ENCODE peak calls at places on chromosome X, in five cellular contexts. One of them, this sample, is unnamed.

GRCh38 chrX:132401935-132402334 is 86.9 kb downstream of the MBNL3 start:
- DNase-seq in NCI-H2171 treated with DMSO at 0.1 percent for 48 hours: no peak
- DNase-seq in NAMALWA: no peak
- DNase-seq in heart right ventricle: no peak
- DNase-seq in brain microvascular endothelial cell: no peak
- DNase-seq in this sample: no peak

GRCh38 chrX:482702-483203 is 96.0 kb upstream of the PPP2R3B start:
- DNase-seq in NCI-H2171 treated with DMSO at 0.1 percent for 48 hours: no peak
- DNase-seq in NAMALWA: no peak
- DNase-seq in heart right ventricle: no peak
- DNase-seq in brain microvascular endothelial cell: no peak
- DNase-seq in this sample: no peak

GRCh38 chrX:71158603-71159002 is 14.0 kb downstream of the NLGN3 start:
- DNase-seq in NCI-H2171 treated with DMSO at 0.1 percent for 48 hours: no peak
- DNase-seq in NAMALWA: no peak
- DNase-seq in heart right ventricle: no peak
- DNase-seq in brain microvascular endothelial cell: no peak
- DNase-seq in this sample: no peak

GRCh38 chrX:71178908-71179307 is 34.3 kb downstream of the NLGN3 start:
- DNase-seq in NCI-H2171 treated with DMSO at 0.1 percent for 48 hours: peak
- DNase-seq in NAMALWA: peak
- DNase-seq in heart right ventricle: no peak
- DNase-seq in brain microvascular endothelial cell: peak
- DNase-seq in this sample: peak

GRCh38 chrX:3262906-3263305 is 83.5 kb downstream of the MXRA5 start:
- DNase-seq in NCI-H2171 treated with DMSO at 0.1 percent for 48 hours: no peak
- DNase-seq in NAMALWA: no peak
- DNase-seq in heart right ventricle: no peak
- DNase-seq in brain microvascular endothelial cell: peak
- DNase-seq in this sample: peak

GRCh38 chrX:26558719-26559386 is 342.9 kb downstream of the MAGEB5 start:
- DNase-seq in NCI-H2171 treated with DMSO at 0.1 percent for 48 hours: no peak
- DNase-seq in NAMALWA: no peak
- DNase-seq in heart right ventricle: no peak
- DNase-seq in brain microvascular endothelial cell: no peak
- DNase-seq in this sample: no peak

GRCh38 chrX:39477438-39478120 is 620.2 kb downstream of the BCOR start:
- DNase-seq in NCI-H2171 treated with DMSO at 0.1 percent for 48 hours: peak
- DNase-seq in NAMALWA: no peak
- DNase-seq in heart right ventricle: peak
- DNase-seq in brain microvascular endothelial cell: peak
- DNase-seq in this sample: no peak

GRCh38 chrX:106378616-106379015 is 210.5 kb downstream of the PWWP3B start:
- DNase-seq in NCI-H2171 treated with DMSO at 0.1 percent for 48 hours: no peak
- DNase-seq in NAMALWA: no peak
- DNase-seq in heart right ventricle: no peak
- DNase-seq in brain microvascular endothelial cell: no peak
- DNase-seq in this sample: peak

GRCh38 chrX:13048265-13048664 is 3.8 kb upstream of the FAM9C start:
- DNase-seq in NCI-H2171 treated with DMSO at 0.1 percent for 48 hours: peak
- DNase-seq in NAMALWA: no peak
- DNase-seq in heart right ventricle: no peak
- DNase-seq in brain microvascular endothelial cell: peak
- DNase-seq in this sample: no peak

GRCh38 chrX:65034292-65034640 is 58.0 kb upstream of the ZC4H2 start:
- DNase-seq in NCI-H2171 treated with DMSO at 0.1 percent for 48 hours: no peak
- DNase-seq in NAMALWA: no peak
- DNase-seq in heart right ventricle: no peak
- DNase-seq in brain microvascular endothelial cell: no peak
- DNase-seq in this sample: no peak

GRCh38 chrX:43448688-43449087 is 207.4 kb upstream of the MAOA start:
- DNase-seq in NCI-H2171 treated with DMSO at 0.1 percent for 48 hours: no peak
- DNase-seq in NAMALWA: no peak
- DNase-seq in heart right ventricle: no peak
- DNase-seq in brain microvascular endothelial cell: no peak
- DNase-seq in this sample: no peak

GRCh38 chrX:133365886-133366611 is 49.2 kb downstream of the GPC4 start:
- DNase-seq in NCI-H2171 treated with DMSO at 0.1 percent for 48 hours: no peak
- DNase-seq in NAMALWA: no peak
- DNase-seq in heart right ventricle: no peak
- DNase-seq in brain microvascular endothelial cell: no peak
- DNase-seq in this sample: no peak

GRCh38 chrX:144896323-144896722 is 351.0 kb upstream of the SPANXN1 start:
- DNase-seq in NCI-H2171 treated with DMSO at 0.1 percent for 48 hours: peak
- DNase-seq in NAMALWA: peak
- DNase-seq in heart right ventricle: no peak
- DNase-seq in brain microvascular endothelial cell: no peak
- DNase-seq in this sample: peak

GRCh38 chrX:117998171-117998570 is 118.4 kb downstream of the KLHL13 start:
- DNase-seq in NCI-H2171 treated with DMSO at 0.1 percent for 48 hours: no peak
- DNase-seq in NAMALWA: no peak
- DNase-seq in heart right ventricle: no peak
- DNase-seq in brain microvascular endothelial cell: no peak
- DNase-seq in this sample: no peak

GRCh38 chrX:105134273-105134672 is 86.2 kb downstream of the TEX13A start:
- DNase-seq in NCI-H2171 treated with DMSO at 0.1 percent for 48 hours: no peak
- DNase-seq in NAMALWA: no peak
- DNase-seq in heart right ventricle: no peak
- DNase-seq in brain microvascular endothelial cell: no peak
- DNase-seq in this sample: no peak

GRCh38 chrX:68822641-68823410 is 6.0 kb upstream of the EFNB1 start:
- DNase-seq in NCI-H2171 treated with DMSO at 0.1 percent for 48 hours: peak
- DNase-seq in NAMALWA: peak
- DNase-seq in heart right ventricle: peak
- DNase-seq in brain microvascular endothelial cell: peak
- DNase-seq in this sample: peak

GRCh38 chrX:24148118-24148517 is 1.4 kb upstream of the ZFX start:
- DNase-seq in NCI-H2171 treated with DMSO at 0.1 percent for 48 hours: no peak
- DNase-seq in NAMALWA: peak
- DNase-seq in heart right ventricle: no peak
- DNase-seq in brain microvascular endothelial cell: no peak
- DNase-seq in this sample: no peak

GRCh38 chrX:101686574-101686973 is 26.9 kb upstream of the ARMCX2 start:
- DNase-seq in NCI-H2171 treated with DMSO at 0.1 percent for 48 hours: no peak
- DNase-seq in NAMALWA: no peak
- DNase-seq in heart right ventricle: no peak
- DNase-seq in brain microvascular endothelial cell: no peak
- DNase-seq in this sample: no peak

GRCh38 chrX:30863969-30864368 is 25.1 kb downstream of the TAB3 start:
- DNase-seq in NCI-H2171 treated with DMSO at 0.1 percent for 48 hours: no peak
- DNase-seq in NAMALWA: no peak
- DNase-seq in heart right ventricle: no peak
- DNase-seq in brain microvascular endothelial cell: no peak
- DNase-seq in this sample: no peak

GRCh38 chrX:2533424-2533823 is 32.6 kb upstream of the DHRSX start:
- DNase-seq in NCI-H2171 treated with DMSO at 0.1 percent for 48 hours: no peak
- DNase-seq in NAMALWA: no peak
- DNase-seq in heart right ventricle: no peak
- DNase-seq in brain microvascular endothelial cell: no peak
- DNase-seq in this sample: no peak

GRCh38 chrX:132023117-132023895 is at the start of gene STK26:
- DNase-seq in NCI-H2171 treated with DMSO at 0.1 percent for 48 hours: peak
- DNase-seq in NAMALWA: peak
- DNase-seq in heart right ventricle: peak
- DNase-seq in brain microvascular endothelial cell: peak
- DNase-seq in this sample: peak

GRCh38 chrX:138026211-138026610 is 460.3 kb downstream of the ZIC3 start:
- DNase-seq in NCI-H2171 treated with DMSO at 0.1 percent for 48 hours: no peak
- DNase-seq in NAMALWA: peak
- DNase-seq in heart right ventricle: no peak
- DNase-seq in brain microvascular endothelial cell: no peak
- DNase-seq in this sample: peak

GRCh38 chrX:71282514-71283408 is 674 bp upstream of the NONO start:
- DNase-seq in NCI-H2171 treated with DMSO at 0.1 percent for 48 hours: no peak
- DNase-seq in NAMALWA: no peak
- DNase-seq in heart right ventricle: no peak
- DNase-seq in brain microvascular endothelial cell: peak
- DNase-seq in this sample: no peak

GRCh38 chrX:48487362-48487785 is 11.4 kb downstream of the FTSJ1 start:
- DNase-seq in NCI-H2171 treated with DMSO at 0.1 percent for 48 hours: no peak
- DNase-seq in NAMALWA: no peak
- DNase-seq in heart right ventricle: no peak
- DNase-seq in brain microvascular endothelial cell: peak
- DNase-seq in this sample: peak

GRCh38 chrX:23610491-23610890 is 56.8 kb upstream of the PRDX4 start:
- DNase-seq in NCI-H2171 treated with DMSO at 0.1 percent for 48 hours: no peak
- DNase-seq in NAMALWA: no peak
- DNase-seq in heart right ventricle: no peak
- DNase-seq in brain microvascular endothelial cell: no peak
- DNase-seq in this sample: no peak

This sample was measured in MV-4-11.